ENCODE peak calls at places on chromosomes 11 and 22, in ten cellular contexts. One of them, this sample, is unnamed.

GRCh38 chr11:74719011-74719410 is 12.2 kb downstream of the CHRDL2 start:
- DNase-seq in adrenal gland: no peak
- DNase-seq in upper lobe of right lung: no peak
- DNase-seq in right lobe of liver: no peak
- DNase-seq in tibial nerve: no peak
- DNase-seq in stomach: no peak
- DNase-seq in esophagus squamous epithelium: no peak
- DNase-seq in tibial artery: no peak
- DNase-seq in heart left ventricle: no peak
- DNase-seq in Peyer's patch: no peak
- DNase-seq in this sample: no peak

GRCh38 chr22:36467946-36468345 is 13.5 kb downstream of the TXN2 start:
- DNase-seq in tibial artery: no peak
- DNase-seq in right lobe of liver: no peak
- DNase-seq in Peyer's patch: no peak
- DNase-seq in tibial nerve: no peak
- DNase-seq in esophagus squamous epithelium: no peak
- DNase-seq in upper lobe of right lung: no peak
- DNase-seq in heart left ventricle: peak; percentile 64
- DNase-seq in adrenal gland: no peak
- DNase-seq in stomach: no peak
- DNase-seq in this sample: no peak

GRCh38 chr11:17383466-17383865 is 5.0 kb downstream of the KCNJ11 start:
- DNase-seq in tibial nerve: no peak
- DNase-seq in stomach: no peak
- DNase-seq in tibial artery: no peak
- DNase-seq in heart left ventricle: no peak
- DNase-seq in adrenal gland: no peak
- DNase-seq in upper lobe of right lung: no peak
- DNase-seq in Peyer's patch: no peak
- DNase-seq in right lobe of liver: no peak
- DNase-seq in esophagus squamous epithelium: no peak
- DNase-seq in this sample: no peak

GRCh38 chr22:17733484-17733883 is 40.8 kb downstream of the BID start:
- DNase-seq in stomach: no peak
- DNase-seq in tibial artery: no peak
- DNase-seq in heart left ventricle: no peak
- DNase-seq in upper lobe of right lung: no peak
- DNase-seq in adrenal gland: no peak
- DNase-seq in right lobe of liver: no peak
- DNase-seq in tibial nerve: no peak
- DNase-seq in esophagus squamous epithelium: no peak
- DNase-seq in Peyer's patch: no peak
- DNase-seq in this sample: no peak

GRCh38 chr11:97703815-97704214 is 1314.0 kb downstream of the JRKL start:
- DNase-seq in right lobe of liver: no peak
- DNase-seq in tibial nerve: no peak
- DNase-seq in esophagus squamous epithelium: no peak
- DNase-seq in stomach: no peak
- DNase-seq in tibial artery: no peak
- DNase-seq in upper lobe of right lung: no peak
- DNase-seq in heart left ventricle: no peak
- DNase-seq in Peyer's patch: no peak
- DNase-seq in adrenal gland: no peak
- DNase-seq in this sample: no peak

GRCh38 chr22:43477966-43478365 is 66.2 kb downstream of the MPPED1 start:
- DNase-seq in adrenal gland: no peak
- DNase-seq in tibial nerve: no peak
- DNase-seq in stomach: no peak
- DNase-seq in esophagus squamous epithelium: no peak
- DNase-seq in Peyer's patch: no peak
- DNase-seq in right lobe of liver: no peak
- DNase-seq in heart left ventricle: no peak
- DNase-seq in upper lobe of right lung: no peak
- DNase-seq in tibial artery: no peak
- DNase-seq in this sample: no peak

GRCh38 chr11:92826136-92826535 is 143.3 kb upstream of the MTNR1B start:
- DNase-seq in Peyer's patch: no peak
- DNase-seq in adrenal gland: no peak
- DNase-seq in tibial artery: no peak
- DNase-seq in esophagus squamous epithelium: no peak
- DNase-seq in upper lobe of right lung: no peak
- DNase-seq in heart left ventricle: no peak
- DNase-seq in right lobe of liver: no peak
- DNase-seq in tibial nerve: no peak
- DNase-seq in stomach: no peak
- DNase-seq in this sample: no peak

GRCh38 chr11:61334434-61335354 is 1.7 kb downstream of the TKFC start:
- DNase-seq in right lobe of liver: peak; percentile 65
- DNase-seq in tibial nerve: no peak
- DNase-seq in heart left ventricle: no peak
- DNase-seq in tibial artery: no peak
- DNase-seq in upper lobe of right lung: no peak
- DNase-seq in stomach: no peak
- DNase-seq in Peyer's patch: peak; percentile 86
- DNase-seq in esophagus squamous epithelium: no peak
- DNase-seq in adrenal gland: peak; percentile 87
- DNase-seq in this sample: no peak

GRCh38 chr22:24506802-24507438 is 11.8 kb downstream of the UPB1 start:
- DNase-seq in tibial nerve: no peak
- DNase-seq in right lobe of liver: no peak
- DNase-seq in Peyer's patch: no peak
- DNase-seq in heart left ventricle: no peak
- DNase-seq in stomach: no peak
- DNase-seq in adrenal gland: no peak
- DNase-seq in tibial artery: no peak
- DNase-seq in esophagus squamous epithelium: no peak
- DNase-seq in upper lobe of right lung: no peak
- DNase-seq in this sample: no peak

GRCh38 chr11:118924591-118925585 is 838 bp downstream of the BCL9L start:
- DNase-seq in adrenal gland: peak; percentile 58
- DNase-seq in tibial artery: peak; percentile 66
- DNase-seq in right lobe of liver: peak; percentile 51
- DNase-seq in upper lobe of right lung: peak; percentile 82
- DNase-seq in tibial nerve: no peak
- DNase-seq in esophagus squamous epithelium: no peak
- DNase-seq in stomach: peak; percentile 59
- DNase-seq in Peyer's patch: peak; percentile 77
- DNase-seq in heart left ventricle: peak; percentile 66
- DNase-seq in this sample: no peak
- TF ChIP-seq CTCF in adrenal gland: no peak
- TF ChIP-seq CTCF in tibial artery: no peak
- TF ChIP-seq CTCF in right lobe of liver: no peak
- TF ChIP-seq CTCF in upper lobe of right lung: no peak
- TF ChIP-seq CTCF in tibial nerve: no peak
- TF ChIP-seq CTCF in esophagus squamous epithelium: no peak
- TF ChIP-seq CTCF in stomach: no peak
- TF ChIP-seq CTCF in Peyer's patch: no peak
- TF ChIP-seq CTCF in heart left ventricle: no peak
- TF ChIP-seq CTCF in this sample: no peak

GRCh38 chr11:31807791-31808074 is 3.4 kb downstream of the PAX6 start:
- DNase-seq in stomach: no peak
- DNase-seq in tibial nerve: no peak
- DNase-seq in esophagus squamous epithelium: no peak
- DNase-seq in tibial artery: no peak
- DNase-seq in adrenal gland: no peak
- DNase-seq in right lobe of liver: no peak
- DNase-seq in Peyer's patch: no peak
- DNase-seq in heart left ventricle: no peak
- DNase-seq in upper lobe of right lung: no peak
- DNase-seq in this sample: no peak
- H3K4me1 ChIP-seq in stomach: peaks cover 60% of the 10 kb centered on the region
- H3K4me1 ChIP-seq in tibial nerve: no peaks in the 10 kb centered on the region
- H3K4me1 ChIP-seq in esophagus squamous epithelium: peaks cover 45% of the 10 kb centered on the region
- H3K4me1 ChIP-seq in tibial artery: peaks cover 44% of the 10 kb centered on the region
- H3K4me1 ChIP-seq in adrenal gland: peaks cover 11% of the 10 kb centered on the region
- H3K4me1 ChIP-seq in right lobe of liver: peaks cover 17% of the 10 kb centered on the region
- H3K4me1 ChIP-seq in Peyer's patch: no peaks in the 10 kb centered on the region
- H3K4me1 ChIP-seq in heart left ventricle: peaks cover 57% of the 10 kb centered on the region
- H3K4me1 ChIP-seq in upper lobe of right lung: peaks cover 39% of the 10 kb centered on the region
- H3K4me1 ChIP-seq in this sample: peaks cover 34% of the 10 kb centered on the region

DNA sequence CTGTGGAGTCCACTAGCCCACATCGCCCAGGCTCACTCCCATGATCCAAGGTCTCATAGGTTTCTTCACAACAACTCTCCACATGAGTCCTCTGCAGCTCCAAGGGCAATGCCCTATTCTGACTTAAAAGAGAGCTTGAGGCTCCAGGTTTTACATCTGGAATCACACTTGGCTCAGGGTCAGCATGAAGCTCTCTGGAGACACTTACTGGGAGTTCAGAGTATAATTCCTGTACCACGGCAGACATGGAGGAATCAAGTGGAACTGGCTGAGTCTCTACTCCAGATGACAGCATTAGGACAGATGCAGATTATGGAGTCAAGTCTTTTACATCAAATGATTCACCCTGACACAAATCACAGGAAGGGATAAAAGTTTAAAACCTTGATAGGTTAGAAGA is 11.4 kb downstream of the PRR14L start:
- DNase-seq in stomach: no peak
- DNase-seq in esophagus squamous epithelium: no peak
- DNase-seq in adrenal gland: peak; percentile 32
- DNase-seq in tibial nerve: no peak
- DNase-seq in Peyer's patch: peak; percentile 25
- DNase-seq in upper lobe of right lung: no peak
- DNase-seq in right lobe of liver: no peak
- DNase-seq in heart left ventricle: no peak
- DNase-seq in tibial artery: no peak
- DNase-seq in this sample: no peak
- TF ChIP-seq CTCF in stomach: no peak
- TF ChIP-seq CTCF in esophagus squamous epithelium: no peak
- TF ChIP-seq CTCF in adrenal gland: no peak
- TF ChIP-seq CTCF in tibial nerve: no peak
- TF ChIP-seq CTCF in Peyer's patch: no peak
- TF ChIP-seq CTCF in upper lobe of right lung: no peak
- TF ChIP-seq CTCF in right lobe of liver: no peak
- TF ChIP-seq CTCF in heart left ventricle: no peak
- TF ChIP-seq CTCF in tibial artery: no peak
- TF ChIP-seq CTCF in this sample: no peak

GRCh38 chr11:114121744-114122504 is 62.4 kb downstream of the ZBTB16 start:
- DNase-seq in Peyer's patch: no peak
- DNase-seq in tibial nerve: no peak
- DNase-seq in tibial artery: no peak
- DNase-seq in stomach: no peak
- DNase-seq in heart left ventricle: no peak
- DNase-seq in adrenal gland: no peak
- DNase-seq in upper lobe of right lung: no peak
- DNase-seq in esophagus squamous epithelium: no peak
- DNase-seq in right lobe of liver: no peak
- DNase-seq in this sample: no peak

GRCh38 chr11:114120606-114121005 is 61.1 kb downstream of the ZBTB16 start:
- DNase-seq in stomach: no peak
- DNase-seq in heart left ventricle: no peak
- DNase-seq in tibial nerve: no peak
- DNase-seq in right lobe of liver: no peak
- DNase-seq in esophagus squamous epithelium: no peak
- DNase-seq in upper lobe of right lung: no peak
- DNase-seq in tibial artery: no peak
- DNase-seq in Peyer's patch: no peak
- DNase-seq in adrenal gland: no peak
- DNase-seq in this sample: no peak

GRCh38 chr11:114123692-114124330 is 64.3 kb downstream of the ZBTB16 start:
- DNase-seq in right lobe of liver: no peak
- DNase-seq in stomach: no peak
- DNase-seq in heart left ventricle: no peak
- DNase-seq in Peyer's patch: no peak
- DNase-seq in adrenal gland: no peak
- DNase-seq in upper lobe of right lung: no peak
- DNase-seq in tibial artery: no peak
- DNase-seq in esophagus squamous epithelium: no peak
- DNase-seq in tibial nerve: no peak
- DNase-seq in this sample: no peak

GRCh38 chr11:114122668-114123067 is 63.2 kb downstream of the ZBTB16 start:
- DNase-seq in stomach: no peak
- DNase-seq in heart left ventricle: no peak
- DNase-seq in upper lobe of right lung: no peak
- DNase-seq in tibial nerve: no peak
- DNase-seq in adrenal gland: no peak
- DNase-seq in tibial artery: no peak
- DNase-seq in Peyer's patch: no peak
- DNase-seq in esophagus squamous epithelium: no peak
- DNase-seq in right lobe of liver: no peak
- DNase-seq in this sample: no peak

GRCh38 chr11:114121138-114121537 is 61.6 kb downstream of the ZBTB16 start:
- DNase-seq in tibial artery: no peak
- DNase-seq in tibial nerve: no peak
- DNase-seq in heart left ventricle: no peak
- DNase-seq in Peyer's patch: no peak
- DNase-seq in esophagus squamous epithelium: no peak
- DNase-seq in upper lobe of right lung: no peak
- DNase-seq in right lobe of liver: no peak
- DNase-seq in adrenal gland: no peak
- DNase-seq in stomach: no peak
- DNase-seq in this sample: peak; percentile 39
- H3K4me1 ChIP-seq in tibial artery: peaks cover 81% of the 10 kb centered on the region
- H3K4me1 ChIP-seq in tibial nerve: no peaks in the 10 kb centered on the region
- H3K4me1 ChIP-seq in heart left ventricle: peaks cover 99% of the 10 kb centered on the region
- H3K4me1 ChIP-seq in Peyer's patch: no peaks in the 10 kb centered on the region
- H3K4me1 ChIP-seq in esophagus squamous epithelium: no peaks in the 10 kb centered on the region
- H3K4me1 ChIP-seq in upper lobe of right lung: peaks cover 52% of the 10 kb centered on the region
- H3K4me1 ChIP-seq in right lobe of liver: peaks cover 67% of the 10 kb centered on the region
- H3K4me1 ChIP-seq in adrenal gland: peaks cover 17% of the 10 kb centered on the region
- H3K4me1 ChIP-seq in stomach: peaks cover 84% of the 10 kb centered on the region
- H3K4me1 ChIP-seq in this sample: peaks cover 93% of the 10 kb centered on the region

DNA sequence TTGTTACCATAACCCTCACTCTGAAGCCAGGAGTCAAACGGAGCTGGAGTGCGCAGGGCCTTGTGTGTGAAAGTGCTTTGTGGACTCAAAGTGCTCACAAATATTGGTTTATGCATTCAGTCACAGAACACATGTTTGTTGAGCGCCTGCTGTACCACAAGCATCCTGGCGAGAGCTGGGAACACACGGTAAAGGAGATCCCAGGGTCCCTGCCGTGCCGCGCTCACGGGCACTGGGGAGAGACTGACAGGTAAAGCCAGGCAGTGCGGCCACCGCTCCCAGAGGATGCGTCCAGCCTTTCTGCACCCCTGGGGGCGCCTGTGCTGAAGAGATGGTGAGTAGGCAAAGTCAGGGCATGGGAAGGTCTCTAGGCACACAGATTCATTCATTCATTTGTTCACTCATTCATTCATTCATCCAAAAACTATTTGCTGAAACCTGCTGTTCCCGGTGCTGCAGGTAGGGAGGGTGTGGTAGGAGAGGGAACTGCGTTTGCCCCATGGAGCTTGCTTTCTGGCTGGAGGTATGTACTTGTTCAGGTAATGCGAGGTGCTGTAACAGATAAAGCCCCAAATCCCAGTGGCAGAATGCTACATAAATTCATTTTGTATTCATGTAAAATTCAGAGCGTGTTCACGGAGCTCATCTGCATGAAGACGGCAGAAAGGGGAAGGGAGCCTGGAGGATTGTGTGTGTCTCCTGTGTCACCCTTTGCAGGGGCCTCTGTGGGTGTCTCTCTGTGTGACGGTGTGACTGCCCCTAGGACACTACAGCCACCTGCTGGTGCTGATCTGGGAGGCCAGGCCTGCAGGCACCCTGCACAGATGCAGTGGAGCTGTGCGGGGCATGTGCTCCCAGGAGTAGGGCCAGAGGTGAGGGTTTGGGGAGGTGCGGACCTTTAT is 167.0 kb upstream of the B3GAT1 start:
- DNase-seq in heart left ventricle: peak; percentile 0
- DNase-seq in upper lobe of right lung: no peak
- DNase-seq in Peyer's patch: no peak
- DNase-seq in adrenal gland: no peak
- DNase-seq in right lobe of liver: no peak
- DNase-seq in esophagus squamous epithelium: no peak
- DNase-seq in tibial nerve: no peak
- DNase-seq in tibial artery: no peak
- DNase-seq in stomach: no peak
- DNase-seq in this sample: no peak
- TF ChIP-seq CTCF in heart left ventricle: no peak
- TF ChIP-seq CTCF in upper lobe of right lung: no peak
- TF ChIP-seq CTCF in Peyer's patch: no peak
- TF ChIP-seq CTCF in adrenal gland: no peak
- TF ChIP-seq CTCF in right lobe of liver: peak; percentile 23
- TF ChIP-seq CTCF in esophagus squamous epithelium: no peak
- TF ChIP-seq CTCF in tibial nerve: no peak
- TF ChIP-seq CTCF in tibial artery: no peak
- TF ChIP-seq CTCF in stomach: no peak
- TF ChIP-seq CTCF in this sample: no peak